ENCODE peak calls at places on chromosomes 12 and 14, in five cellular contexts. J is spleen, S is tibial artery, H is mucosa of descending colon, I is HCT116. A is an unnamed sample.
A peak's percentile ranks its signal among the peaks of the same experiment; 100 is the strongest.

GRCh38 chr12:105235299-105235746 is 651 bp downstream of the APPL2 start:
- DNase-seq in J (no peak), S (no peak), H (no peak), I (no peak), A (no peak)

GRCh38 chr14:69612014-69612758 is 790 bp downstream of the SUSD6 start:
- DNase-seq in J (peak; percentile 91), S (no peak), H (peak; percentile 51), I (no peak), A (peak; percentile 56)

GRCh38 chr12:20370001-20370381 is 1.7 kb downstream of the PDE3A start:
- DNase-seq in J (peak; percentile 72), S (peak; percentile 75), H (peak; percentile 63), I (no peak), A (no peak)

GRCh38 chr14:91118511-91119068 is 4.7 kb downstream of the DGLUCY start:
- DNase-seq in J (no peak), S (no peak), H (no peak), I (no peak), A (no peak)

GRCh38 chr12:6960291-6961277 is 9.4 kb downstream of the PTPN6 start:
- DNase-seq in J (peak; percentile 85), S (peak; percentile 65), H (no peak), I (no peak), A (peak; percentile 58)

GRCh38 chr12:126033746-126034145 is 968.5 kb downstream of the AACS start:
- DNase-seq in J (no peak), S (no peak), H (peak; percentile 8), I (no peak), A (no peak)

GRCh38 chr12:2477009-2477766 is 317.6 kb upstream of the FKBP4 start:
- DNase-seq in J (no peak), S (no peak), H (no peak), I (no peak), A (peak; percentile 10)

GRCh38 chr14:61466249-61466904 is 145.0 kb downstream of the PRKCH start:
- DNase-seq in J (no peak), S (peak; percentile 78), H (no peak), I (no peak), A (peak; percentile 29)

GRCh38 chr14:29745863-29746262 is 181.8 kb downstream of the PRKD1 start:
- DNase-seq in J (no peak), S (no peak), H (no peak), I (no peak), A (no peak)

GRCh38 chr12:101086490-101086889 is 123.5 kb downstream of the SLC5A8 start:
- DNase-seq in J (no peak), S (no peak), H (no peak), I (no peak), A (no peak)

GRCh38 chr12:54611715-54612116 is 23.0 kb downstream of the LACRT start:
- DNase-seq in J (no peak), S (no peak), H (no peak), I (no peak), A (no peak)

GRCh38 chr12:71194657-71195056 is 36.9 kb upstream of the TSPAN8 start:
- DNase-seq in J (no peak), S (no peak), H (no peak), I (no peak), A (no peak)

GRCh38 chr14:99175331-99176155 is 96.5 kb downstream of the BCL11B start:
- DNase-seq in J (no peak), S (no peak), H (no peak), I (no peak), A (no peak)

GRCh38 chr12:77062396-77062795 is 3.0 kb downstream of the E2F7 start:
- DNase-seq in J (no peak), S (no peak), H (no peak), I (no peak), A (no peak)

GRCh38 chr14:24074625-24075484 is 3.5 kb downstream of the CPNE6 start:
- DNase-seq in J (no peak), S (no peak), H (peak; percentile 35), I (no peak), A (peak; percentile 50)

GRCh38 chr12:131089526-131090253 is 136.0 kb downstream of the ADGRD1 start:
- DNase-seq in J (peak; percentile 59), S (peak; percentile 50), H (no peak), I (no peak), A (peak; percentile 36)

GRCh38 chr14:91464615-91465205 is 45.4 kb downstream of the PPP4R3A start:
- DNase-seq in J (no peak), S (no peak), H (no peak), I (no peak), A (no peak)

GRCh38 chr12:7832059-7832696 is 40.5 kb downstream of the SLC2A14 start:
- DNase-seq in J (no peak), S (no peak), H (peak; percentile 25), I (peak; percentile 32), A (no peak)

GRCh38 chr12:129870796-129871195 is 33.0 kb downstream of the TMEM132D start:
- DNase-seq in J (no peak), S (no peak), H (no peak), I (no peak), A (no peak)

GRCh38 chr12:10190558-10191388 is 11.9 kb downstream of the TMEM52B start:
- DNase-seq in J (no peak), S (peak; percentile 71), H (peak; percentile 75), I (peak; percentile 56), A (peak; percentile 59)

GRCh38 chr12:47022296-47022695 is 57.1 kb upstream of the PCED1B start:
- DNase-seq in J (no peak), S (no peak), H (no peak), I (no peak), A (no peak)

GRCh38 chr12:53180931-53181645 is 363 bp upstream of the CSAD start:
- DNase-seq in J (peak; percentile 95), S (no peak), H (peak; percentile 72), I (peak; percentile 44), A (peak; percentile 86)

GRCh38 chr12:42552822-42553221 is 36.7 kb downstream of the PRICKLE1 start:
- DNase-seq in J (no peak), S (no peak), H (no peak), I (no peak), A (no peak)

GRCh38 chr14:101068293-101068957 is 164.9 kb upstream of the RTL1 start:
- DNase-seq in J (peak; percentile 62), S (peak; percentile 55), H (no peak), I (no peak), A (no peak)

GRCh38 chr14:106665814-106666213 is 1139.4 kb downstream of the TMEM121 start:
- DNase-seq in J (no peak), S (no peak), H (no peak), I (no peak), A (no peak)

GRCh38 chr12:14167005-14167628 is 185.7 kb upstream of the GRIN2B start:
- DNase-seq in J (no peak), S (no peak), H (peak; percentile 55), I (peak; percentile 61), A (peak; percentile 49)

GRCh38 chr12:109827566-109828550 is 5.3 kb downstream of the TRPV4 start:
- DNase-seq in J (peak; percentile 91), S (peak; percentile 78), H (peak; percentile 19), I (no peak), A (peak; percentile 68)

GRCh38 chr12:122422769-122423257 is 344 bp upstream of the CLIP1 start:
- DNase-seq in J (no peak), S (no peak), H (no peak), I (no peak), A (peak; percentile 56)

GRCh38 chr12:6047249-6048227 is 76.9 kb downstream of the VWF start:
- DNase-seq in J (peak; percentile 11), S (no peak), H (no peak), I (no peak), A (no peak)

GRCh38 chr14:98297567-98297966 is 974.4 kb downstream of the BCL11B start:
- DNase-seq in J (no peak), S (no peak), H (no peak), I (no peak), A (no peak)

GRCh38 chr12:67892289-67892688 is 97.0 kb upstream of the IFNG-AS1 start:
- DNase-seq in J (no peak), S (no peak), H (no peak), I (no peak), A (no peak)

GRCh38 chr12:93137656-93138612 is 208.8 kb upstream of the EEA1 start:
- DNase-seq in J (no peak), S (no peak), H (no peak), I (peak; percentile 0), A (no peak)

GRCh38 chr14:104091927-104092771 is 6.6 kb downstream of the ASPG start:
- DNase-seq in J (peak; percentile 71), S (peak; percentile 55), H (peak; percentile 2), I (no peak), A (peak; percentile 66)

GRCh38 chr14:96629558-96630222 is 127.5 kb downstream of the PAPOLA start:
- DNase-seq in J (peak; percentile 23), S (peak; percentile 47), H (no peak), I (no peak), A (no peak)

GRCh38 chr12:120835657-120836056 is 68.5 kb downstream of the SPPL3 start:
- DNase-seq in J (no peak), S (no peak), H (no peak), I (no peak), A (no peak)

DNA sequence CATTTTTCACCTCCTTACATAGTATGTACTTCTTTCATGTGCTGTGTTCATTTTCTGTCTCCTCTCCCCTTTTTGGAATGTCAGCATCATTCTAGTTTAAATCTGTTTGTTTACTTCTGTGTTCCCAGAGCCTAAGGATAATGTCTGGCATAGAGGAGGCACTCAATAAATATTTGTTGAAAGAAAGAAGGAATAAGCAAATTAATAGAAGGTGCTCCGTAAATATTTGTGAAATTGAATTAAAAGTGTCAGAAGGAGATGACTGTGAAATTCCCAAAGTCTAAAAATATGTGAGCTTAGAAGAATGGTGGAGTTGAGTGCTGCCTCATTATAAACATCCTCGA is 3.3 kb upstream of the CDKN1B start:
- DNase-seq in J (no peak), S (no peak), H (no peak), I (no peak), A (no peak)
- H3K4me3 ChIP-seq in J (peak overlapping the region; percentile 10), S (peak overlapping the region; percentile 34), H (no peak overlapping the region), I (no peak overlapping the region), A (no peak overlapping the region)

GRCh38 chr14:51242545-51243490 is 2.8 kb downstream of the TMX1 start:
- DNase-seq in J (no peak), S (no peak), H (no peak), I (no peak), A (no peak)
- TF ChIP-seq CTCF in J (no peak), S (no peak), H (no peak), I (peak; percentile 13), A (no peak)

GRCh38 chr14:53365516-53366130 is 212.5 kb upstream of the DDHD1 start:
- DNase-seq in J (no peak), S (no peak), H (no peak), I (no peak), A (no peak)

GRCh38 chr14:53368714-53369191 is 215.6 kb upstream of the DDHD1 start:
- DNase-seq in J (no peak), S (no peak), H (no peak), I (no peak), A (no peak)

DNA sequence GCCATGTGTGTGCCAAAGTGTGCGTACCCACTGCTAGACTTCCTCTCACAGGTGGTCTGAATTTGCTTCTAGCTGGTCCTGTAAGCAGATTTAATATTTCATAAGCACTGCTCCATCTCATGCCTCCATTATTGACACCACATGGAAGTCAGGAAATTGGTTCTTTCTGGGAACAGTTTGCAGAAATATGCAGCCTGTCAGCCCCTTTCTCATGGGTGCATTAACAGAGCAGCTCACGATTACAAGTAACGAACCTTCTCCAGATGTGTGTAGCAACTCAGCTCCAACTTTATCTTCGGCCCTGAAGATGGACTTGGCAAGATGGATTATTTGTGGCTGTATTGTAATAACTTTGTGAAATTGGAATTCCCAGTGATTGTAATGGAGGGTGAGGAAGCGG is 214.5 kb upstream of the DDHD1 start:
- DNase-seq in J (no peak), S (no peak), H (no peak), I (no peak), A (no peak)
- H3K4me3 ChIP-seq in J (no peak overlapping the region), S (no peak overlapping the region), H (no peak overlapping the region), I (no peak overlapping the region), A (no peak overlapping the region)

GRCh38 chr12:114636723-114637480 is 47.1 kb downstream of the TBX3 start:
- DNase-seq in J (no peak), S (no peak), H (peak; percentile 27), I (no peak), A (no peak)
- TF ChIP-seq CTCF in J (no peak), S (no peak), H (no peak), I (peak; percentile 59), A (peak; percentile 30)